ENCODE peak calls at places on chromosomes 12 and 14, in ten cellular contexts. C is astrocyte of the cerebellum, T is AG10803, E is MCF 10A, H is astrocyte, I is endodermal cell, B is BE2C, M is neural progenitor cell, A is omental fat pad, V is left lung. F is an unnamed sample.

GRCh38 chr14:99382071-99382640 is 98.5 kb downstream of the SETD3 start:
- DNase-seq in E (no peak), M (no peak), V (no peak), H (no peak), A (no peak), T (no peak), B (no peak), I (peak), C (no peak), F (no peak)

GRCh38 chr12:3223601-3224529 is 146.7 kb downstream of the TSPAN9 start:
- DNase-seq in A (no peak), E (no peak), V (no peak), C (no peak), H (no peak), B (no peak), T (no peak), I (no peak), M (no peak), F (no peak)

GRCh38 chr14:88553886-88554457 is 835 bp downstream of the PTPN21 start:
- DNase-seq in I (no peak), T (peak), E (peak), C (no peak), V (no peak), A (no peak), H (peak), M (no peak), B (no peak), F (no peak)

GRCh38 chr12:1546931-1547640 is 47.3 kb downstream of the FBXL14 start:
- DNase-seq in I (peak), V (no peak), E (no peak), A (no peak), M (no peak), B (no peak), T (no peak), C (no peak), H (no peak), F (no peak)

GRCh38 chr12:29844667-29845066 is 60.9 kb upstream of the TMTC1 start:
- DNase-seq in C (no peak), V (no peak), A (no peak), E (peak), B (no peak), I (no peak), T (no peak), H (no peak), M (no peak), F (no peak)

GRCh38 chr14:58747181-58747580 is 109.4 kb downstream of the DACT1 start:
- DNase-seq in M (no peak), H (peak), B (no peak), C (peak), V (peak), I (no peak), T (peak), E (peak), A (no peak), F (no peak)

GRCh38 chr12:115697341-115697740 is 580.2 kb downstream of the MED13L start:
- DNase-seq in C (no peak), I (no peak), H (peak), B (no peak), V (no peak), T (no peak), E (no peak), A (no peak), M (peak), F (no peak)

GRCh38 chr12:93657076-93657475 is 20.1 kb upstream of the CRADD start:
- DNase-seq in V (no peak), E (peak), B (no peak), M (no peak), C (no peak), T (peak), I (no peak), A (no peak), H (no peak), F (no peak)

DNA sequence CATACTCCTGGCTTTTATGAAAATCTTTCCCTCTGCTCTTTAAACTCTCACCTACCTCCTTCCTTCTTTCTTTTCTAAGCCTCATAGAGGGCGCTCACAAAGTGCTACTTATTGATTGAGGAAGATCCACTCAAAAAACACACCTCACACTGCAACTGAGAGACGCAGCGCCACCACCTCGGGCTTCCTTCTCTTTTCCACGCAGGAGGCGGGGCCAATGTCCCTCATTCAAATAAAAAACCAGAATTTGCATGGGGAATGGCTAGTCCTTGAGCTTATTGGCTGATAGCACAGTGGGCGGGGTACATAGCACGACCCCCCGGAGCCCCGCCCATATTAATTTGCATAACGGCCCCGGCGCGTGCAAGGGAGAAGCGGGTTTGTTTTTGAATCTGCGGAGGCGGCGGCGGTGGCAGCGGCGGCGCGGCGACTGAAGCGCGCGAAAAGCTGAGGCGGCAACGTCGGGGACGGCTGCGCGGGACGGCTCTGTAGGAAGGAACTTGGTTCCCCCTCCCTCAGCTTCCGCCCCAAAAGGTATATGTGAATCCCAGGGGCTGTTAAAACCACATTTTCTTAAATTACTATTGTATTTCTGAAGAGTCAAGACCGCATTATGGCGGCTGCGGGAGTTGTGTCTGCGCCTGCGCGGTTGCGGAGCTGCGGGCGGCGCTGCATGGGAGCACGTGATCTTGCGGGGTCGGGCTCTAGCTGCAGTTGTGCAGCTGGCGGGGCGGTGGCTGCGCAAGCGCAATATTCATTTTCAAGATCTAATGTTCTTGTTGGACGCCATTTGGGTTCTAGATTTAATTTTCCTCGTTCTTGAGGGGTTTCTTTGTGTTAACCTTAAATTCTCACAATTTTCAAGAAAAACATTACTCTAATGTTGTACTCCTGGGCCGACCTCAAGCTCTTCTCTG is at the start of gene ATF7IP:
- DNase-seq in I (peak), M (peak), H (peak), E (peak), V (peak), B (peak), C (peak), A (peak), T (peak), F (peak)
- TF ChIP-seq CTCF in I (peak), M (peak), H (peak), E (no peak), V (no peak), B (peak), C (peak), A (no peak), T (peak), F (no peak)

GRCh38 chr14:35193161-35193560 is 70.8 kb downstream of the PRORP start:
- DNase-seq in M (no peak), C (no peak), V (no peak), A (no peak), E (no peak), I (no peak), H (no peak), T (no peak), B (no peak), F (no peak)

GRCh38 chr14:35201066-35201465 is 78.7 kb downstream of the PRORP start:
- DNase-seq in H (no peak), B (no peak), E (no peak), M (no peak), V (no peak), T (no peak), I (no peak), A (no peak), C (no peak), F (no peak)

GRCh38 chr14:35197015-35197414 is 74.7 kb downstream of the PRORP start:
- DNase-seq in I (no peak), V (no peak), A (no peak), C (no peak), H (peak), B (no peak), T (no peak), E (peak), M (no peak), F (no peak)

GRCh38 chr14:35202195-35202594 is 79.8 kb downstream of the PRORP start:
- DNase-seq in V (no peak), B (no peak), C (no peak), I (no peak), M (no peak), H (no peak), E (no peak), T (no peak), A (no peak), F (no peak)

DNA sequence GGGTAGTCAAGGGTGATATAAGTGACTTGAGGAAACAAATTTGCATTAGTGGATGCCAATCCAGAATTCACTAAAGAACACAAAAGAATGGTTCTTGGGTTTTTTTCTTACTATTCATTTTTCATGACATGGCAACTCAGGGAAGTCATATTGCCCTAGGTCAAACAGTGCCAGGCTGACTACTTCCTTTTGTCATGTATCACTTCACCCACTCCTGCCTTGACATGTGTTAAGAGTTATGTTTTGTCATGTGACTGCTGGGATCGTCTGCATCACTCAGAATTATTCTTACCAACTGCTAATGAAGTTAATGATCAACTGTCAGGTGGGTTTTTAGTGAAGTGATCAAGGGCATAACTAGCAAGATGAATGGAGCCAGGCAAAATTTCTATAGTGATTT is 74.2 kb downstream of the PRORP start:
- DNase-seq in V (no peak), T (no peak), M (no peak), B (no peak), C (no peak), A (no peak), I (no peak), H (no peak), E (peak), F (no peak)
- TF ChIP-seq CTCF in V (no peak), T (no peak), M (no peak), B (no peak), C (no peak), A (no peak), I (no peak), H (no peak), E (no peak), F (no peak)

GRCh38 chr14:43894534-43894933 is 612.5 kb downstream of the FSCB start:
- DNase-seq in A (no peak), B (no peak), V (no peak), I (peak), M (peak), E (no peak), T (no peak), C (no peak), H (no peak), F (no peak)
- TF ChIP-seq CTCF in A (no peak), B (peak), V (no peak), I (peak), M (peak), E (peak), T (peak), C (peak), H (peak), F (peak)

DNA sequence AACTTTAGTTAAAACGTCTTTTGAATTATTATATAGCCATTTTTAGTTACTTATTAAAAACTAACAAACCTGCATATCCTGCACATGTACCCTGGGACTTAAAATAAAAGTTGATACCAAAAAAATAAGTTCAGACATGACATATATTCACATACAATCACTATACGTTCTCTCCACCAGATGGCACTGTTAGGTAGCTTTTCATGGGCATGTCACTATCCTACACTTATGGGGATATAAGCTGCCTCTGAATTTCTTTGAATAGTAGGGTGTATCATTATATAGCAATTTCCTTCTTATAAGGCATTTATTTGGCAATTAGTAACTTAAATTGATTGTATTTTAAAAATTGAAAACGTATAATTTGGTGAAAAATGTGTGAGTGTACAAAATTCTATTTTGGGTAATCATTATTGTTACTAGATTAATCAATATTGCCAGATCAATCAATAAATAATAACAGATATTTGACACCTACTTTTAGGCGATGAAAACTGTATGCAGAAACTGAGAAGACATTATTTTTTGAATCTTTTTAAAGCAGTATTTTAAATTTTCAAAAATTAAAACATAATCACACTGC is 31.8 kb upstream of the OR10A7 start:
- DNase-seq in M (peak), I (peak), H (peak), B (peak), T (peak), E (peak), V (no peak), C (peak), A (no peak), F (no peak)
- TF ChIP-seq CTCF in M (peak), I (peak), H (peak), B (peak), T (peak), E (peak), V (peak), C (peak), A (no peak), F (peak)

DNA sequence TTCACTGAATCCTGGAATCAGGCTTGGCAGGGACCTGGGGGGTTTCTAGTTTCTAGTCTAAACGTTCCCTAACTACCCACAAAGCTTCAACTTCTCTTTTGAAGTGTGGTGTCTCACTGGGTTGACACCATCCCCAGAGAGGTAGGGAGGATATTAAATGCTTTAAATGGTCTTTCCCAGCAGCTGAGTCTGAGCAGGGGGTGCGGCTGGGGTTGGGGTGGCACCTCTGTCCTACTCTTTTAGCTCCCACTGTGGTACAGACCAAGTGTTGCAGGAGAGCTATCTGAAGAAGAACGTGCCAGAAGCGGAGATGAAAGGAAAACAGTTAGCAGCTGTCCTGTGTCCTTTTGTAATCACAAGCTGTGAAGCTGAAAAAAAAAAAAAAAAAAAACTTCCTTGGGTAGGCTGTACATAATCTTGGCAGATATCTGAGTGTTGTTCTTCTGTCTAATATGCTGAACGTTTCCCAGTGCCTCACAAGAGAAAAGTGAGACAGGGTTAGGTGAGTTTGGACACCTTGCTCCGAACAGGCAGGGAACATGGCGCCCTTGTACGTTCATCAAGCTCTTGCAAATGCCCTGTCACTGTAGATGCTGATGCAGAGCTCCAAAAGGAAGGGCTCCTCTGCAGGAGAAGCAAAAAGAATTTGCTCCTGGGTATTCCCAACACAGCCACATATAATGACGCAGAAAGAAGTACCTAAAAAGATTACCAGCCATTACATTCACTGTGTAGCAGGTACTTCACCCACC is 447.2 kb downstream of the APAF1 start:
- DNase-seq in M (no peak), V (no peak), A (no peak), I (no peak), T (no peak), C (no peak), H (no peak), E (no peak), B (no peak), F (no peak)
- TF ChIP-seq CTCF in M (no peak), V (no peak), A (no peak), I (no peak), T (no peak), C (no peak), H (no peak), E (no peak), B (no peak), F (no peak)

DNA sequence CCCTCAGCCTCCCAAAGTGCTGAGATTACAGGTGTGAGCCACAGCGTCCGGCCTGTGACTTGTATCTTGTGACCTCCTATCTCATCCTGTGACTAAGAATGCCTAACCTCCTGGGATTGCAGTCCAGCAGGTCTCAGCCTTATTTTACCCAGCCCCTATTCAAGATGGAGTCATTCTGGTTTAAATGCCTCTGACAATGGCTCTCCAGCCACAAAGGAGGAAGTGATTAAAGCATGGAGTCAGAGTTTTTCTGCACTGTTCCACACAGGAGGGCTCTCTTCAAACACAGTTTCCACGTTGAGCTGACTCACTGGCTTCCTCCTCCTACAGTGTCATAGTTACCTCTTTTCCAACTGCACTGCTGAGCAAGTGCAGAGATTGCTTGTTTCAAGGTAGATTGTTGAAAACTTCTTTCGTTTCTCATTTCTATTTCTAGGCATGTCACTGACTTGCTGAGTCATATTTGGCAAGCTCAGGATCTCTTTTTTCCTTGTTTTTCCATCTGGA is 383.8 kb downstream of the PCNX1 start:
- DNase-seq in H (peak), I (no peak), M (no peak), T (peak), A (no peak), C (peak), B (no peak), V (peak), E (peak), F (no peak)
- TF ChIP-seq CTCF in H (no peak), I (no peak), M (no peak), T (no peak), A (no peak), C (no peak), B (no peak), V (no peak), E (no peak), F (no peak)

GRCh38 chr14:84523746-84524145 is 1006.2 kb upstream of the FLRT2 start:
- DNase-seq in C (no peak), V (no peak), A (no peak), I (no peak), H (no peak), M (no peak), T (no peak), B (no peak), E (no peak), F (no peak)

GRCh38 chr14:84520711-84521338 is 1009.1 kb upstream of the FLRT2 start:
- DNase-seq in C (peak), T (peak), H (peak), E (peak), V (no peak), M (no peak), A (no peak), I (no peak), B (no peak), F (no peak)

GRCh38 chr14:84519836-84520235 is 1010.1 kb upstream of the FLRT2 start:
- DNase-seq in C (no peak), I (no peak), B (no peak), H (no peak), M (no peak), E (no peak), A (no peak), V (no peak), T (no peak), F (no peak)
- TF ChIP-seq CTCF in C (no peak), I (no peak), B (no peak), H (no peak), M (no peak), E (no peak), A (no peak), V (no peak), T (no peak), F (no peak)

F was measured in mesothelial cell of epicardium.